ENCODE peak calls at places on chromosomes 16 and 17, in four cellular contexts. One of them, this sample, is unnamed.

GRCh38 chr16:68696514-68696913 is 40.6 kb upstream of the CDH1 start:
- DNase-seq in CD4-positive, CD25-positive, alpha-beta regulatory T cell: no peak
- DNase-seq in fibroblast of lung: no peak
- DNase-seq in Peyer's patch: no peak
- DNase-seq in this sample: no peak

GRCh38 chr17:48729335-48730239 is 1.0 kb upstream of the HOXB13 start:
- DNase-seq in CD4-positive, CD25-positive, alpha-beta regulatory T cell: no peak
- DNase-seq in Peyer's patch: no peak
- DNase-seq in fibroblast of lung: no peak
- DNase-seq in this sample: no peak

GRCh38 chr16:4442371-4442770 is 16.7 kb downstream of the DNAJA3 start:
- DNase-seq in fibroblast of lung: no peak
- DNase-seq in Peyer's patch: no peak
- DNase-seq in CD4-positive, CD25-positive, alpha-beta regulatory T cell: no peak
- DNase-seq in this sample: no peak

GRCh38 chr17:50495918-50496317 is 12.3 kb upstream of the MYCBPAP start:
- DNase-seq in fibroblast of lung: no peak
- DNase-seq in Peyer's patch: no peak
- DNase-seq in CD4-positive, CD25-positive, alpha-beta regulatory T cell: no peak
- DNase-seq in this sample: no peak

GRCh38 chr17:66582373-66583111 is 252.4 kb upstream of the CACNG5 start:
- DNase-seq in Peyer's patch: no peak
- DNase-seq in fibroblast of lung: no peak
- DNase-seq in CD4-positive, CD25-positive, alpha-beta regulatory T cell: no peak
- DNase-seq in this sample: no peak

GRCh38 chr16:16093625-16094332 is 129.5 kb downstream of the ABCC6 start:
- DNase-seq in CD4-positive, CD25-positive, alpha-beta regulatory T cell: no peak
- DNase-seq in Peyer's patch: no peak
- DNase-seq in fibroblast of lung: no peak
- DNase-seq in this sample: no peak

GRCh38 chr16:28092721-28093382 is 29.3 kb upstream of the GSG1L start:
- DNase-seq in CD4-positive, CD25-positive, alpha-beta regulatory T cell: no peak
- DNase-seq in Peyer's patch: no peak
- DNase-seq in fibroblast of lung: no peak
- DNase-seq in this sample: no peak

GRCh38 chr16:86122681-86123342 is 223.8 kb downstream of the IRF8 start:
- DNase-seq in fibroblast of lung: no peak
- DNase-seq in Peyer's patch: no peak
- DNase-seq in CD4-positive, CD25-positive, alpha-beta regulatory T cell: no peak
- DNase-seq in this sample: no peak

GRCh38 chr16:27852116-27852515 is 211.4 kb downstream of the GSG1L start:
- DNase-seq in fibroblast of lung: no peak
- DNase-seq in CD4-positive, CD25-positive, alpha-beta regulatory T cell: no peak
- DNase-seq in Peyer's patch: no peak
- DNase-seq in this sample: no peak

GRCh38 chr17:78697122-78697845 is 84.8 kb downstream of the CYTH1 start:
- DNase-seq in fibroblast of lung: peak
- DNase-seq in Peyer's patch: peak
- DNase-seq in CD4-positive, CD25-positive, alpha-beta regulatory T cell: no peak
- DNase-seq in this sample: no peak

GRCh38 chr16:27880312-27880711 is 183.2 kb downstream of the GSG1L start:
- DNase-seq in CD4-positive, CD25-positive, alpha-beta regulatory T cell: no peak
- DNase-seq in fibroblast of lung: no peak
- DNase-seq in Peyer's patch: no peak
- DNase-seq in this sample: no peak

GRCh38 chr17:82315703-82316358 is 1.6 kb downstream of the CD7 start:
- DNase-seq in fibroblast of lung: no peak
- DNase-seq in Peyer's patch: peak
- DNase-seq in CD4-positive, CD25-positive, alpha-beta regulatory T cell: peak
- DNase-seq in this sample: no peak

GRCh38 chr17:60743812-60744211 is 66.2 kb downstream of the BCAS3 start:
- DNase-seq in Peyer's patch: no peak
- DNase-seq in fibroblast of lung: peak
- DNase-seq in CD4-positive, CD25-positive, alpha-beta regulatory T cell: no peak
- DNase-seq in this sample: no peak

GRCh38 chr17:40248507-40248906 is 29.4 kb downstream of the WIPF2 start:
- DNase-seq in fibroblast of lung: no peak
- DNase-seq in CD4-positive, CD25-positive, alpha-beta regulatory T cell: no peak
- DNase-seq in Peyer's patch: no peak
- DNase-seq in this sample: no peak

GRCh38 chr16:11190585-11191565 is 65.1 kb downstream of the SOCS1 start:
- DNase-seq in fibroblast of lung: no peak
- DNase-seq in Peyer's patch: no peak
- DNase-seq in CD4-positive, CD25-positive, alpha-beta regulatory T cell: no peak
- DNase-seq in this sample: peak

GRCh38 chr17:38574712-38575111 is 31.0 kb downstream of the SRCIN1 start:
- DNase-seq in Peyer's patch: no peak
- DNase-seq in CD4-positive, CD25-positive, alpha-beta regulatory T cell: no peak
- DNase-seq in fibroblast of lung: no peak
- DNase-seq in this sample: no peak

GRCh38 chr16:57729182-57729484 is 6.4 kb upstream of the KATNB1 start:
- DNase-seq in CD4-positive, CD25-positive, alpha-beta regulatory T cell: no peak
- DNase-seq in fibroblast of lung: no peak
- DNase-seq in Peyer's patch: no peak
- DNase-seq in this sample: no peak

GRCh38 chr16:23595246-23595950 is 718 bp downstream of the NDUFAB1 start:
- DNase-seq in Peyer's patch: no peak
- DNase-seq in fibroblast of lung: no peak
- DNase-seq in CD4-positive, CD25-positive, alpha-beta regulatory T cell: no peak
- DNase-seq in this sample: no peak

GRCh38 chr17:36715951-36716350 is 114.6 kb downstream of the MRM1 start:
- DNase-seq in CD4-positive, CD25-positive, alpha-beta regulatory T cell: no peak
- DNase-seq in fibroblast of lung: no peak
- DNase-seq in Peyer's patch: no peak
- DNase-seq in this sample: no peak

GRCh38 chr16:47612711-47613110 is 151.6 kb downstream of the PHKB start:
- DNase-seq in Peyer's patch: no peak
- DNase-seq in fibroblast of lung: peak
- DNase-seq in CD4-positive, CD25-positive, alpha-beta regulatory T cell: no peak
- DNase-seq in this sample: no peak

GRCh38 chr17:80089762-80090161 is 11.6 kb upstream of the GAA start:
- DNase-seq in Peyer's patch: no peak
- DNase-seq in CD4-positive, CD25-positive, alpha-beta regulatory T cell: no peak
- DNase-seq in fibroblast of lung: no peak
- DNase-seq in this sample: no peak

GRCh38 chr16:68227183-68227793 is 8.6 kb downstream of the ESRP2 start:
- DNase-seq in fibroblast of lung: no peak
- DNase-seq in CD4-positive, CD25-positive, alpha-beta regulatory T cell: no peak
- DNase-seq in Peyer's patch: peak
- DNase-seq in this sample: no peak

GRCh38 chr16:10086620-10087019 is 95.6 kb downstream of the GRIN2A start:
- DNase-seq in fibroblast of lung: no peak
- DNase-seq in Peyer's patch: no peak
- DNase-seq in CD4-positive, CD25-positive, alpha-beta regulatory T cell: no peak
- DNase-seq in this sample: no peak

GRCh38 chr17:76250141-76250540 is 9.8 kb upstream of the RNF157 start:
- DNase-seq in CD4-positive, CD25-positive, alpha-beta regulatory T cell: no peak
- DNase-seq in fibroblast of lung: no peak
- DNase-seq in Peyer's patch: no peak
- DNase-seq in this sample: no peak

GRCh38 chr17:42472709-42473521 is 14.2 kb downstream of the ATP6V0A1 start:
- DNase-seq in Peyer's patch: no peak
- DNase-seq in CD4-positive, CD25-positive, alpha-beta regulatory T cell: no peak
- DNase-seq in fibroblast of lung: peak
- DNase-seq in this sample: no peak

GRCh38 chr17:72378414-72379395 is 257.9 kb downstream of the SOX9 start:
- DNase-seq in fibroblast of lung: no peak
- DNase-seq in CD4-positive, CD25-positive, alpha-beta regulatory T cell: no peak
- DNase-seq in Peyer's patch: no peak
- DNase-seq in this sample: no peak

GRCh38 chr17:60333628-60334031 is 58.3 kb downstream of the USP32 start:
- DNase-seq in Peyer's patch: no peak
- DNase-seq in CD4-positive, CD25-positive, alpha-beta regulatory T cell: no peak
- DNase-seq in fibroblast of lung: peak
- DNase-seq in this sample: no peak

GRCh38 chr17:74768069-74768762 is 7.9 kb downstream of the NAT9 start:
- DNase-seq in CD4-positive, CD25-positive, alpha-beta regulatory T cell: no peak
- DNase-seq in Peyer's patch: no peak
- DNase-seq in fibroblast of lung: peak
- DNase-seq in this sample: peak

GRCh38 chr16:86504315-86505184 is 5.8 kb upstream of the FOXF1 start:
- DNase-seq in CD4-positive, CD25-positive, alpha-beta regulatory T cell: no peak
- DNase-seq in fibroblast of lung: no peak
- DNase-seq in Peyer's patch: no peak
- DNase-seq in this sample: no peak

GRCh38 chr17:11899494-11899893 is 97.8 kb downstream of the ZNF18 start:
- DNase-seq in CD4-positive, CD25-positive, alpha-beta regulatory T cell: no peak
- DNase-seq in fibroblast of lung: no peak
- DNase-seq in Peyer's patch: no peak
- DNase-seq in this sample: no peak

GRCh38 chr17:82752371-82753200 is 721 bp downstream of the TBCD start:
- DNase-seq in CD4-positive, CD25-positive, alpha-beta regulatory T cell: no peak
- DNase-seq in Peyer's patch: no peak
- DNase-seq in fibroblast of lung: no peak
- DNase-seq in this sample: no peak

GRCh38 chr16:621526-622105 is 9.2 kb upstream of the WFIKKN1 start:
- DNase-seq in fibroblast of lung: no peak
- DNase-seq in Peyer's patch: no peak
- DNase-seq in CD4-positive, CD25-positive, alpha-beta regulatory T cell: no peak
- DNase-seq in this sample: no peak

GRCh38 chr16:622920-623280 is 7.9 kb upstream of the WFIKKN1 start:
- DNase-seq in CD4-positive, CD25-positive, alpha-beta regulatory T cell: no peak
- DNase-seq in fibroblast of lung: no peak
- DNase-seq in Peyer's patch: no peak
- DNase-seq in this sample: no peak

GRCh38 chr16:619476-620100 is 11.2 kb upstream of the WFIKKN1 start:
- DNase-seq in CD4-positive, CD25-positive, alpha-beta regulatory T cell: no peak
- DNase-seq in Peyer's patch: no peak
- DNase-seq in fibroblast of lung: no peak
- DNase-seq in this sample: no peak

GRCh38 chr16:617855-618254 is 12.9 kb upstream of the WFIKKN1 start:
- DNase-seq in CD4-positive, CD25-positive, alpha-beta regulatory T cell: no peak
- DNase-seq in fibroblast of lung: no peak
- DNase-seq in Peyer's patch: no peak
- DNase-seq in this sample: no peak

GRCh38 chr16:620700-621525 is 9.9 kb upstream of the WFIKKN1 start:
- DNase-seq in Peyer's patch: no peak
- DNase-seq in fibroblast of lung: no peak
- DNase-seq in CD4-positive, CD25-positive, alpha-beta regulatory T cell: no peak
- DNase-seq in this sample: no peak
- H3K27ac ChIP-seq in Peyer's patch: no peak
- H3K27ac ChIP-seq in fibroblast of lung: no peak
- H3K27ac ChIP-seq in CD4-positive, CD25-positive, alpha-beta regulatory T cell: no peak
- H3K27ac ChIP-seq in this sample: no peak

GRCh38 chr17:16477666-16478065 is 14.3 kb downstream of the LRRC75A start:
- DNase-seq in fibroblast of lung: no peak
- DNase-seq in Peyer's patch: no peak
- DNase-seq in CD4-positive, CD25-positive, alpha-beta regulatory T cell: no peak
- DNase-seq in this sample: no peak
- H3K27ac ChIP-seq in fibroblast of lung: peak
- H3K27ac ChIP-seq in Peyer's patch: peak
- H3K27ac ChIP-seq in CD4-positive, CD25-positive, alpha-beta regulatory T cell: no peak
- H3K27ac ChIP-seq in this sample: no peak

GRCh38 chr17:45230410-45230786 is 8.7 kb downstream of the FMNL1 start:
- DNase-seq in CD4-positive, CD25-positive, alpha-beta regulatory T cell: no peak
- DNase-seq in fibroblast of lung: no peak
- DNase-seq in Peyer's patch: no peak
- DNase-seq in this sample: no peak

GRCh38 chr17:45228121-45228941 is 6.6 kb downstream of the FMNL1 start:
- DNase-seq in CD4-positive, CD25-positive, alpha-beta regulatory T cell: no peak
- DNase-seq in fibroblast of lung: no peak
- DNase-seq in Peyer's patch: no peak
- DNase-seq in this sample: no peak

GRCh38 chr17:45227631-45228120 is 6.0 kb downstream of the FMNL1 start:
- DNase-seq in Peyer's patch: no peak
- DNase-seq in CD4-positive, CD25-positive, alpha-beta regulatory T cell: no peak
- DNase-seq in fibroblast of lung: no peak
- DNase-seq in this sample: no peak

GRCh38 chr17:45229681-45230409 is 8.2 kb downstream of the FMNL1 start:
- DNase-seq in CD4-positive, CD25-positive, alpha-beta regulatory T cell: no peak
- DNase-seq in fibroblast of lung: no peak
- DNase-seq in Peyer's patch: no peak
- DNase-seq in this sample: no peak

DNA sequence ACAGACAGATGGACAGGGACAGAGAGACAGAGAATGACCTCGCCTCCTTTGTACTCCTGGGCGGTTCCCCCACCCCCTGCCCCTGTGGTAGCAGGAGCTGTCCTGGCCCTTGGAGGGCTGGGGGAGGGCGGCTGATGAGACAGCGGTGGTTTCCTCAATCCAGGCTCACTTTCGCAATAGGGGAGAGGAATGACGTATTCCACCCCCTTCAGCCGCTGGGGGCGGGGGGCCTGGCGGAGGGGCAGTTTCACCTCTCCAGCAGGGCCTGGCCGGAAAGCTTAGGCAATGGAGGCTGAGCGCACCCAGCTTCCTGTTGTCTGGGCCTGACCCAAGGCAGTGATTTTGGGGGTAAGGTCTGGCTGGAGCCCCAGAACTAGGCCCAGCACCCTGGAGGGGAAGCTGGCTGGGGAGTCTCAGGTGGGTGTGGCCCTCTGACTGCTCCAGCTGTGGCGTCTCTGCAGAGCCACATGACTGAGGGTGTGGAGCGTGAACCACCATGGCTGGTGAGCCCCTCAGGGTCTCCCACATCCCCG is 7.4 kb downstream of the FMNL1 start:
- DNase-seq in Peyer's patch: peak
- DNase-seq in CD4-positive, CD25-positive, alpha-beta regulatory T cell: peak
- DNase-seq in fibroblast of lung: peak
- DNase-seq in this sample: peak
- H3K27ac ChIP-seq in Peyer's patch: peak
- H3K27ac ChIP-seq in CD4-positive, CD25-positive, alpha-beta regulatory T cell: peak
- H3K27ac ChIP-seq in fibroblast of lung: peak
- H3K27ac ChIP-seq in this sample: peak

GRCh38 chr17:31072186-31072585 is 22.6 kb upstream of the NF1 start:
- DNase-seq in CD4-positive, CD25-positive, alpha-beta regulatory T cell: no peak
- DNase-seq in Peyer's patch: no peak
- DNase-seq in fibroblast of lung: no peak
- DNase-seq in this sample: no peak

GRCh38 chr17:31073411-31073810 is 21.4 kb upstream of the NF1 start:
- DNase-seq in CD4-positive, CD25-positive, alpha-beta regulatory T cell: no peak
- DNase-seq in fibroblast of lung: no peak
- DNase-seq in Peyer's patch: no peak
- DNase-seq in this sample: no peak

GRCh38 chr17:31064707-31065106 is 30.1 kb upstream of the NF1 start:
- DNase-seq in CD4-positive, CD25-positive, alpha-beta regulatory T cell: no peak
- DNase-seq in fibroblast of lung: no peak
- DNase-seq in Peyer's patch: no peak
- DNase-seq in this sample: no peak

GRCh38 chr17:31067699-31068184 is 27.0 kb upstream of the NF1 start:
- DNase-seq in CD4-positive, CD25-positive, alpha-beta regulatory T cell: no peak
- DNase-seq in fibroblast of lung: peak
- DNase-seq in Peyer's patch: no peak
- DNase-seq in this sample: no peak

DNA sequence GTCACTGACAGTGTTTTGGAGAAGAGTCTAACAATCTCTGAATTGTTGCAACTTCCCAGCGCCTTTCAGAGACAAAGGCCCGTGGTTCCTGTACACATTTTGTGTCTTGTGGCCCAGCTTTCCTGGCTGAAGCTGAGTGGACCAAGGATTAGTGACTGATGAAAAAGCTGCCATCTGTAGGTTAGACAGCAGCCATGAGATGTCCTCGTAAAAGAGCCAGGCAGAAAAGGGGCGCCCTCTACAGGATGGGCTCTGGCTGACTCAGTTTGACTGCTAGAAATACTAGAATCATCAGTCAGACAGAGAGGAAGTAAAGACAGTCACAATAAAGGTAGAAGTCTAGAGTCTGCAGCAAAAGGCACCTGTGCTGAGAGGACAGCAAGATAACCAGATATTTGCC is 26.5 kb upstream of the NF1 start:
- DNase-seq in fibroblast of lung: peak
- DNase-seq in Peyer's patch: peak
- DNase-seq in CD4-positive, CD25-positive, alpha-beta regulatory T cell: no peak
- DNase-seq in this sample: peak
- H3K27ac ChIP-seq in fibroblast of lung: peak
- H3K27ac ChIP-seq in Peyer's patch: peak
- H3K27ac ChIP-seq in CD4-positive, CD25-positive, alpha-beta regulatory T cell: no peak
- H3K27ac ChIP-seq in this sample: no peak

This sample was measured in substantia nigra.